ENCODE peak calls at places on chromosomes 6 and 20, in seven cellular contexts. Q is PC-9, A is WTC11, F is iris pigment epithelial cell, X is H54, S is lung, I is GM23338. P is an unnamed sample.

GRCh38 chr20:50193169-50193850 is 2.7 kb downstream of the CEBPB start:
- DNase-seq in F (peak), I (no peak), X (no peak), S (no peak), A (no peak), Q (peak), P (no peak)

GRCh38 chr6:24667378-24667803 is 514 bp downstream of the ACOT13 start:
- DNase-seq in Q (no peak), F (peak), X (peak), I (no peak), A (no peak), S (no peak), P (no peak)

GRCh38 chr6:41714556-41715273 is 20.7 kb downstream of the TFEB start:
- DNase-seq in I (no peak), A (no peak), X (no peak), F (no peak), S (no peak), Q (peak), P (no peak)

GRCh38 chr6:79650943-79651342 is 19.8 kb downstream of the SH3BGRL2 start:
- DNase-seq in Q (no peak), F (no peak), S (no peak), X (no peak), A (no peak), I (no peak), P (no peak)

GRCh38 chr6:140485740-140486467 is 1111.5 kb upstream of the CITED2 start:
- DNase-seq in F (peak), I (no peak), S (no peak), X (peak), A (no peak), Q (peak), P (peak)

GRCh38 chr20:45892049-45892816 is 1.1 kb downstream of the CTSA start:
- DNase-seq in I (peak), X (peak), Q (peak), S (no peak), F (peak), A (no peak), P (no peak)

GRCh38 chr20:25399038-25399430 is 8.4 kb upstream of the ABHD12 start:
- DNase-seq in Q (peak), I (peak), A (no peak), X (peak), S (peak), F (peak), P (peak)

GRCh38 chr6:24864345-24864744 is 65.6 kb upstream of the ARMH2 start:
- DNase-seq in Q (no peak), A (no peak), I (no peak), X (no peak), F (peak), S (no peak), P (no peak)

GRCh38 chr6:39339557-39340555 is 17.4 kb upstream of the KCNK16 start:
- DNase-seq in Q (no peak), X (no peak), S (peak), F (no peak), A (no peak), I (no peak), P (no peak)

GRCh38 chr20:37697314-37697713 is 3.5 kb downstream of the CTNNBL1 start:
- DNase-seq in F (no peak), Q (no peak), I (no peak), S (no peak), X (no peak), A (no peak), P (no peak)

GRCh38 chr6:55531496-55531895 is 47.5 kb downstream of the HMGCLL1 start:
- DNase-seq in F (no peak), I (no peak), S (no peak), X (no peak), A (no peak), Q (no peak), P (no peak)

GRCh38 chr6:92892626-92893025 is 526.7 kb downstream of the EPHA7 start:
- DNase-seq in A (no peak), F (no peak), S (no peak), I (no peak), X (no peak), Q (no peak), P (no peak)

GRCh38 chr6:131687022-131687421 is 14.2 kb downstream of the OR2A4 start:
- DNase-seq in F (peak), X (no peak), A (no peak), Q (no peak), S (no peak), I (no peak), P (no peak)

GRCh38 chr20:17939622-17940446 is 28.8 kb downstream of the SNX5 start:
- DNase-seq in I (peak), A (no peak), F (no peak), S (no peak), Q (no peak), X (no peak), P (no peak)

GRCh38 chr6:151097207-151097606 is 142.6 kb upstream of the AKAP12 start:
- DNase-seq in I (no peak), Q (no peak), A (no peak), F (no peak), X (no peak), S (no peak), P (no peak)

GRCh38 chr6:137673603-137674002 is 179.4 kb upstream of the OLIG3 start:
- DNase-seq in I (no peak), A (no peak), Q (no peak), S (no peak), X (no peak), F (no peak), P (no peak)

GRCh38 chr6:111804627-111805235 is 68.5 kb downstream of the FYN start:
- DNase-seq in S (no peak), F (peak), A (no peak), X (no peak), I (no peak), Q (no peak), P (peak)